ENCODE peak calls at places on chromosomes 12 and 14, in five cellular contexts. N is upper lobe of left lung, B is H7, M is body of pancreas, I is GM06990. V is an unnamed sample.

GRCh38 chr12:32493282-32493681 is 93.9 kb downstream of the FGD4 start:
- DNase-seq in I (no peak), B (no peak), M (no peak), N (no peak), V (no peak)

GRCh38 chr14:30108975-30109700 is 181.5 kb upstream of the PRKD1 start:
- DNase-seq in B (no peak), M (no peak), I (no peak), N (no peak), V (no peak)

GRCh38 chr12:214005-214736 is at the start of gene SLC6A12:
- DNase-seq in N (peak; percentile 34), M (no peak), B (peak; percentile 66), I (no peak), V (no peak)

GRCh38 chr12:28872654-28873268 is 276.3 kb upstream of the FAR2 start:
- DNase-seq in B (peak; percentile 43), N (no peak), M (peak; percentile 60), I (peak; percentile 2), V (no peak)

GRCh38 chr12:88538250-88538649 is 42.0 kb downstream of the KITLG start:
- DNase-seq in N (no peak), B (no peak), M (no peak), I (no peak), V (no peak)

GRCh38 chr14:28097585-28097984 is 669.0 kb upstream of the FOXG1 start:
- DNase-seq in B (no peak), M (no peak), N (no peak), I (no peak), V (no peak)

GRCh38 chr14:31881531-31882310 is 195.4 kb upstream of the ARHGAP5 start:
- DNase-seq in M (no peak), B (no peak), N (no peak), I (no peak), V (no peak)

GRCh38 chr12:89947437-89948265 is 239.0 kb upstream of the ATP2B1 start:
- DNase-seq in N (no peak), M (no peak), I (no peak), B (no peak), V (no peak)

GRCh38 chr12:65313704-65314317 is 35.3 kb downstream of the MSRB3 start:
- DNase-seq in M (no peak), N (no peak), I (no peak), B (no peak), V (no peak)

GRCh38 chr14:72404998-72405397 is 472.8 kb downstream of the RGS6 start:
- DNase-seq in B (peak; percentile 24), M (no peak), I (no peak), N (no peak), V (no peak)

GRCh38 chr12:47838286-47838931 is 18.7 kb upstream of the HDAC7 start:
- DNase-seq in I (no peak), N (no peak), M (peak; percentile 44), B (peak; percentile 85), V (no peak)

GRCh38 chr14:99524091-99524661 is 43.0 kb downstream of the CCNK start:
- DNase-seq in M (no peak), I (no peak), N (no peak), B (no peak), V (no peak)

GRCh38 chr14:95520346-95520745 is 3.9 kb upstream of the SYNE3 start:
- DNase-seq in N (peak; percentile 80), I (no peak), M (no peak), B (no peak), V (no peak)

GRCh38 chr12:10584415-10584814 is 29.0 kb downstream of the MAGOHB start:
- DNase-seq in M (no peak), N (no peak), B (no peak), I (no peak), V (no peak)

GRCh38 chr12:50151047-50151687 is 16.0 kb downstream of the CERS5 start:
- DNase-seq in M (no peak), I (no peak), B (no peak), N (no peak), V (no peak)

GRCh38 chr12:122172262-122172939 is 1.6 kb downstream of the IL31 start:
- DNase-seq in N (no peak), B (no peak), M (no peak), I (no peak), V (no peak)

GRCh38 chr14:58663494-58664111 is 25.8 kb downstream of the DACT1 start:
- DNase-seq in B (no peak), N (no peak), I (no peak), M (no peak), V (no peak)

GRCh38 chr12:124599074-124599999 is 31.9 kb upstream of the NCOR2 start:
- DNase-seq in I (no peak), N (no peak), B (no peak), M (no peak), V (no peak)

GRCh38 chr14:89137514-89138163 is 279.4 kb downstream of the FOXN3 start:
- DNase-seq in B (no peak), M (peak; percentile 20), I (no peak), N (peak; percentile 90), V (no peak)

GRCh38 chr12:38878986-38879385 is 26.4 kb downstream of the CPNE8 start:
- DNase-seq in M (no peak), I (no peak), B (no peak), N (no peak), V (no peak)

GRCh38 chr12:89507015-89507824 is 17.4 kb downstream of the GALNT4 start:
- DNase-seq in I (no peak), N (no peak), B (no peak), M (peak; percentile 56), V (no peak)

GRCh38 chr12:117590999-117591398 is 229.6 kb upstream of the NOS1 start:
- DNase-seq in M (no peak), I (no peak), B (no peak), N (no peak), V (no peak)

GRCh38 chr12:105742567-105742874 is 396.2 kb downstream of the NUAK1 start:
- DNase-seq in I (no peak), B (no peak), M (no peak), N (no peak), V (no peak)

GRCh38 chr14:97120204-97121120 is 323.3 kb downstream of the VRK1 start:
- DNase-seq in I (peak; percentile 10), B (no peak), N (no peak), M (no peak), V (no peak)

GRCh38 chr12:109302358-109302757 is 6.7 kb downstream of the FOXN4 start:
- DNase-seq in I (no peak), N (no peak), B (peak; percentile 39), M (no peak), V (no peak)

GRCh38 chr12:31257784-31258183 is 68.2 kb downstream of the SINHCAF start:
- DNase-seq in I (no peak), N (no peak), B (no peak), M (no peak), V (no peak)

GRCh38 chr12:62817556-62818271 is 117.2 kb downstream of the PPM1H start:
- DNase-seq in M (no peak), B (peak; percentile 42), N (no peak), I (no peak), V (no peak)

GRCh38 chr12:77640356-77640755 is 190.3 kb upstream of the NAV3 start:
- DNase-seq in I (no peak), N (no peak), M (no peak), B (no peak), V (no peak)

GRCh38 chr14:92153581-92153980 is 31.8 kb downstream of the CPSF2 start:
- DNase-seq in N (peak; percentile 67), B (no peak), I (no peak), M (no peak), V (no peak)
- H3K36me3 ChIP-seq in N (peaks cover 37% of the 10 kb centered on the region), B (peaks cover 16% of the 10 kb centered on the region), I (peaks cover 6% of the 10 kb centered on the region), M (peaks cover 23% of the 10 kb centered on the region), V (peaks cover 37% of the 10 kb centered on the region)

GRCh38 chr12:57603323-57603722 is 1.3 kb upstream of the DTX3 start:
- DNase-seq in N (no peak), B (no peak), M (no peak), I (no peak), V (no peak)

GRCh38 chr12:57603758-57604453 is 718 bp upstream of the DTX3 start:
- DNase-seq in B (peak; percentile 69), I (no peak), N (peak; percentile 43), M (peak; percentile 45), V (peak; percentile 90)

GRCh38 chr12:57604454-57605307 is at the start of gene DTX3:
- DNase-seq in M (peak; percentile 70), N (peak; percentile 40), B (peak; percentile 83), I (peak; percentile 44), V (peak; percentile 81)

GRCh38 chr12:57600395-57600794 is 4.2 kb upstream of the DTX3 start:
- DNase-seq in I (no peak), B (no peak), N (no peak), M (no peak), V (no peak)

DNA sequence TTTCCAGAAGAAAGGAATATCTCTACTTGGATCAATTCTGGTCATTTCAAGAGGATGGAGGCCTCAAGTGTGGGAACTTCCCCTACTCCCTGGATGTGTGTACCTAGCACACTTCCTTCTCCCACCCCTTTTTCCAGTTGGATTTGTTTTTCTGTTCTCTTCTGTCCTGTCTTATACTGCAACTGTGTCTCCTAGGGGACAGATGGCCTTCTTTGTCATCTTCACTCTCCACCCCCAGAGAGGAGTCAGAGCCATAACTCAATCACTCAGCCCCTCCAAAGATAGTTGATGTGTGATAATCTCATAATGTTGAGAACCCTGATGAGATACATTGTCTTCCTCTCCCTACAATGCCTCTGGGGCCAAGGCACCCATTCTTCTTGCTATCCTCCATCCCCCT is 2.1 kb upstream of the DTX3 start:
- DNase-seq in B (no peak), I (no peak), N (no peak), M (no peak), V (no peak)
- H3K36me3 ChIP-seq in B (peaks cover 6% of the 10 kb centered on the region), I (peaks cover 16% of the 10 kb centered on the region), N (peaks cover 30% of the 10 kb centered on the region), M (peaks cover 7% of the 10 kb centered on the region), V (peaks cover 31% of the 10 kb centered on the region)

DNA sequence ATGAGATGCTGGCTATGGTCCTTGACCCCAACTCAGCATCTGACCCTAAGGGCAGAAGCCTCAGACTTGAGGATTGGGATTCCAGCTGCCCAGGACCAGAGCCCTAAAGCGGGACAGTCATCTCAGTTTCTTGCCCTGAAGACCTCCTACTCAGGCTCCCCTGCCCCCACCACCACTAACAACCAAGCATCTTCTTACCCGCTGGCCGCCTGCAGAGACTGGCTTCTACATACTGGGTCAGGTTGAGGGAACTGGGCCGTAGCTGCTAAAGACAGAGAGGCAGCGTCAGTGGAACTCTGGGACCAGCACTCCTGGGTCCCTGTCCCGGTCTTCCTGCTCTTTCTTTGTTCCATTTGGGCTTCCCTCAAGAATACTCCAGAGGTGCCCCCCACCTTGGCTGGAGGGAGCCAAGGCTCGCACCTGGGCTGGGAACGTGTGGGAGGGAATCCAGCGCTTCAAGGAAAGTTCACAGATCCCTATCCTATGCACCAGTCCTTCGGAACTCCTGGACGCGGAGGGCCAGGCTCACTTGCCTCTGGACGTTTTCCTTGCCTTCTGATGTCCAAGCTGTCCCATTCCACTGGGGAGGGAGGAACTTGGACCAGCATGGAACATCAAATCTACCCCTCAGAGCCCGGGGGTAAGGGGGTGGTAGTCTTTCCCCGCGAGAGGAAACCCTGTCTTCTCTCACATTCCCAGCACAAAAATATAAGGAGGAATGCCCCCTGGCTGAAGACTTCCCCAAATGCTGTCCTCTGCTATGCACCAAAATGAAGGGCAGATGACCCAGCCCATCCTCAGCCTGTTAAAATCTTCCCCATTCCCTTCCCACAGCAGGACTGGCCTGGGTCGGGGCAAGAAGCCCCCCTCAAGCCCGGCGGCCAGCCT is 794 bp downstream of the RARG start:
- DNase-seq in N (no peak), M (no peak), I (no peak), B (peak; percentile 65), V (no peak)
- H3K36me3 ChIP-seq in N (no peaks in the 10 kb centered on the region), M (no peaks in the 10 kb centered on the region), I (no peaks in the 10 kb centered on the region), B (no peaks in the 10 kb centered on the region), V (no peaks in the 10 kb centered on the region)

GRCh38 chr14:23128969-23129758 is 10.1 kb upstream of the CEBPE start:
- DNase-seq in B (no peak), M (no peak), N (no peak), I (no peak), V (no peak)
- H3K36me3 ChIP-seq in B (peaks cover 12% of the 10 kb centered on the region), M (no peaks in the 10 kb centered on the region), N (peaks cover 27% of the 10 kb centered on the region), I (no peaks in the 10 kb centered on the region), V (peaks cover 4% of the 10 kb centered on the region)

V was measured in sigmoid colon.